ENCODE peak calls at places on chromosomes 1 and 21, in nine cellular contexts. V, J, C, A, X, L, Y, T and P are unnamed samples.
A peak's percentile ranks its signal among the peaks of the same experiment; 100 is the strongest.

GRCh38 chr1:109630081-109630880 is 10.6 kb downstream of the AMPD2 start:
- DNase-seq in J (no peak), T (peak; percentile 41), L (no peak), Y (no peak), X (no peak), V (peak; percentile 48), C (no peak), A (no peak), P (no peak)

GRCh38 chr1:156788136-156788535 is 20.8 kb downstream of the PRCC start:
- DNase-seq in X (no peak), T (no peak), J (no peak), V (no peak), C (no peak), A (no peak), Y (no peak), L (no peak), P (no peak)

GRCh38 chr1:27724961-27725373 is 794 bp upstream of the FAM76A start:
- DNase-seq in X (no peak), V (no peak), C (no peak), L (no peak), A (no peak), J (no peak), Y (no peak), T (peak; percentile 9), P (peak; percentile 9)

GRCh38 chr1:91679446-91679845 is 178.8 kb downstream of the CDC7 start:
- DNase-seq in T (no peak), X (no peak), J (no peak), V (no peak), Y (no peak), C (no peak), A (no peak), L (no peak), P (no peak)

GRCh38 chr1:5444365-5444890 is 547.8 kb downstream of the NPHP4 start:
- DNase-seq in V (no peak), X (no peak), C (no peak), Y (no peak), A (no peak), L (no peak), T (no peak), J (no peak), P (no peak)

GRCh38 chr1:42240964-42241755 is 76.6 kb upstream of the GUCA2A start:
- DNase-seq in J (no peak), Y (no peak), L (no peak), C (no peak), X (no peak), A (no peak), T (no peak), V (no peak), P (no peak)

GRCh38 chr1:11746795-11747487 is 11.0 kb downstream of the AGTRAP start:
- DNase-seq in Y (no peak), L (no peak), X (no peak), A (no peak), V (no peak), T (no peak), C (no peak), J (no peak), P (no peak)

GRCh38 chr1:108043712-108044111 is 78.7 kb upstream of the VAV3 start:
- DNase-seq in T (no peak), J (peak; percentile 52), L (no peak), V (no peak), A (no peak), Y (no peak), C (no peak), X (no peak), P (no peak)

GRCh38 chr21:44955141-44955802 is 15.4 kb downstream of the SLX9 start:
- DNase-seq in J (no peak), L (no peak), A (no peak), V (no peak), C (no peak), Y (no peak), X (peak; percentile 84), T (no peak), P (no peak)

GRCh38 chr1:248127653-248128052 is 17.3 kb upstream of the OR2M5 start:
- DNase-seq in L (no peak), X (no peak), C (no peak), T (no peak), V (no peak), A (no peak), Y (no peak), J (no peak), P (no peak)

GRCh38 chr1:37997256-37998088 is 7.7 kb upstream of the SF3A3 start:
- DNase-seq in C (no peak), V (no peak), A (no peak), L (no peak), Y (no peak), J (no peak), X (no peak), T (no peak), P (no peak)

GRCh38 chr1:220843481-220844011 is 35.7 kb upstream of the HLX start:
- DNase-seq in T (no peak), X (no peak), J (no peak), V (no peak), C (no peak), L (no peak), Y (no peak), A (peak; percentile 28), P (no peak)

GRCh38 chr1:51284487-51284954 is 45.8 kb downstream of the TTC39A start:
- DNase-seq in X (no peak), T (no peak), C (no peak), L (no peak), A (no peak), Y (no peak), V (no peak), J (no peak), P (peak; percentile 33)

GRCh38 chr1:198880818-198881597 is 242.2 kb downstream of the PTPRC start:
- DNase-seq in L (peak; percentile 80), T (no peak), V (no peak), C (peak; percentile 95), Y (no peak), J (no peak), X (no peak), A (peak; percentile 94), P (no peak)

GRCh38 chr1:77175230-77175844 is 43.9 kb downstream of the PIGK start:
- DNase-seq in J (no peak), X (no peak), T (no peak), V (no peak), A (no peak), C (peak; percentile 2), Y (no peak), L (no peak), P (no peak)

GRCh38 chr1:222171005-222171404 is 376.9 kb downstream of the HHIPL2 start:
- DNase-seq in X (no peak), J (no peak), Y (no peak), A (peak; percentile 72), C (peak; percentile 10), L (no peak), T (no peak), V (no peak), P (no peak)